ENCODE peak calls at places on chromosomes 12 and 14, in four cellular contexts. D is GM12878, M is fibroblast of lung, Z is H9. A is an unnamed sample.

GRCh38 chr14:103189481-103190470 is 66.5 kb downstream of the TNFAIP2 start:
- DNase-seq in D (no peak), M (no peak), Z (no peak), A (no peak)

GRCh38 chr12:121087467-121088207 is 45.0 kb upstream of the P2RX7 start:
- DNase-seq in D (no peak), M (no peak), Z (no peak), A (no peak)

GRCh38 chr14:51167587-51168219 is 72.3 kb upstream of the TMX1 start:
- DNase-seq in D (no peak), M (peak), Z (no peak), A (no peak)

GRCh38 chr12:92675092-92675865 is 27.5 kb upstream of the PLEKHG7 start:
- DNase-seq in D (no peak), M (no peak), Z (no peak), A (no peak)

GRCh38 chr12:95571369-95571768 is 20.1 kb upstream of the USP44 start:
- DNase-seq in D (no peak), M (no peak), Z (no peak), A (no peak)

GRCh38 chr12:109020136-109020535 is 732 bp downstream of the SVOP start:
- DNase-seq in D (no peak), M (no peak), Z (no peak), A (no peak)

GRCh38 chr14:99675951-99676350 is 8.1 kb upstream of the CYP46A1 start:
- DNase-seq in D (no peak), M (no peak), Z (no peak), A (no peak)

GRCh38 chr12:12890815-12891645 is at the start of gene GPRC5A:
- DNase-seq in D (no peak), M (peak), Z (peak), A (peak)

GRCh38 chr12:64736771-64737170 is 22.4 kb downstream of the GNS start:
- DNase-seq in D (no peak), M (no peak), Z (no peak), A (no peak)

GRCh38 chr14:72463291-72463866 is 430.5 kb downstream of the DPF3 start:
- DNase-seq in D (no peak), M (no peak), Z (no peak), A (no peak)

GRCh38 chr14:55600784-55601561 is 21.0 kb downstream of the KTN1 start:
- DNase-seq in D (no peak), M (peak), Z (no peak), A (peak)

GRCh38 chr14:22829661-22830328 is at the start of gene MRPL52:
- DNase-seq in D (no peak), M (peak), Z (peak), A (peak)

GRCh38 chr12:51814311-51815088 is 34.0 kb downstream of the FIGNL2 start:
- DNase-seq in D (no peak), M (peak), Z (peak), A (peak)

GRCh38 chr12:77407951-77408350 is 342.6 kb upstream of the E2F7 start:
- DNase-seq in D (no peak), M (no peak), Z (no peak), A (no peak)

GRCh38 chr12:24595652-24596235 is 353.2 kb downstream of the BCAT1 start:
- DNase-seq in D (no peak), M (peak), Z (no peak), A (no peak)

GRCh38 chr14:85466678-85467077 is 63.3 kb upstream of the FLRT2 start:
- DNase-seq in D (no peak), M (no peak), Z (no peak), A (peak)

GRCh38 chr12:106139422-106140141 is 828 bp upstream of the NUAK1 start:
- DNase-seq in D (no peak), M (peak), Z (peak), A (peak)

GRCh38 chr12:45666452-45667215 is 62.9 kb upstream of the ARID2 start:
- DNase-seq in D (no peak), M (no peak), Z (no peak), A (no peak)

GRCh38 chr12:107844312-107844921 is 69.9 kb downstream of the ASCL4 start:
- DNase-seq in D (no peak), M (no peak), Z (peak), A (no peak)

GRCh38 chr12:64054156-64054555 is 167.9 kb downstream of the KICS2 start:
- DNase-seq in D (no peak), M (no peak), Z (no peak), A (no peak)

GRCh38 chr12:49089831-49090773 is 4.5 kb downstream of the DHH start:
- DNase-seq in D (no peak), M (peak), Z (peak), A (peak)

GRCh38 chr14:96745500-96746051 is 51.6 kb upstream of the VRK1 start:
- DNase-seq in D (no peak), M (no peak), Z (no peak), A (no peak)

GRCh38 chr12:93773122-93773871 is 96.1 kb downstream of the CRADD start:
- DNase-seq in D (no peak), M (peak), Z (no peak), A (no peak)

GRCh38 chr14:46352876-46353275 is 298.7 kb downstream of the RPL10L start:
- DNase-seq in D (no peak), M (no peak), Z (no peak), A (no peak)

GRCh38 chr14:47921133-47921532 is 245.7 kb upstream of the MDGA2 start:
- DNase-seq in D (no peak), M (no peak), Z (no peak), A (no peak)

GRCh38 chr12:3469711-3470110 is 21.3 kb upstream of the PRMT8 start:
- DNase-seq in D (no peak), M (no peak), Z (no peak), A (no peak)

GRCh38 chr12:3461391-3461790 is 29.6 kb upstream of the PRMT8 start:
- DNase-seq in D (no peak), M (no peak), Z (peak), A (no peak)

GRCh38 chr12:3468329-3468728 is 22.7 kb upstream of the PRMT8 start:
- DNase-seq in D (no peak), M (no peak), Z (no peak), A (no peak)

GRCh38 chr12:3464561-3464960 is 26.4 kb upstream of the PRMT8 start:
- DNase-seq in D (no peak), M (no peak), Z (no peak), A (no peak)

GRCh38 chr12:3463927-3464326 is 27.1 kb upstream of the PRMT8 start:
- DNase-seq in D (no peak), M (no peak), Z (no peak), A (no peak)
- H2AFZ ChIP-seq in D (no peak), M (no peak), Z (no peak), A (no peak)

GRCh38 chr12:6360578-6361490 is 14.5 kb downstream of the SCNN1A start:
- DNase-seq in D (no peak), M (peak), Z (no peak), A (no peak)

GRCh38 chr12:6362383-6362782 is 13.0 kb downstream of the SCNN1A start:
- DNase-seq in D (no peak), M (no peak), Z (no peak), A (no peak)

GRCh38 chr12:6363010-6363329 is 12.4 kb downstream of the SCNN1A start:
- DNase-seq in D (no peak), M (no peak), Z (no peak), A (no peak)

GRCh38 chr12:6363330-6364036 is 11.9 kb downstream of the SCNN1A start:
- DNase-seq in D (no peak), M (peak), Z (peak), A (peak)

DNA sequence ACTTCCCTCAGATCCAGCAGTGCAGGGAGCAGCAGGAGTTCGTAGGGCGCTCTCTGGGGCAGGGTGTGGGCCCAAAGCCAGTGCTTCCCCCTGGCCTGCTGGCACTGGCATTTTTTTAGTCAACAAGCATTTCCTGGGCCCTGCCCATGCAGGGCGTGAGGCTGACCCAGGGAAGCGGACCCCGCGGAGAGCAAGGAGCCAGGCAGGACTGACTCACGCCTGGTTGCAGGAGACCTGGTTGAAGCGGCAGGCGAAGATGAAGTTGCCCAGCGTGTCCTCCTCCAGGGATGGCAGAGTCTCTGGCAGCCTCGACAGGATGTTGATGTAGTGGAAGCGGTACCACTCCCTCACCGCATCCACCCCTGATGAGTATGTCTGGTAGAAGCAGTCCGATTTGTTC is 13.5 kb downstream of the SCNN1A start:
- DNase-seq in D (no peak), M (peak), Z (peak), A (peak)
- H3K27ac ChIP-seq in D (no peak), M (no peak), Z (no peak), A (no peak)

DNA sequence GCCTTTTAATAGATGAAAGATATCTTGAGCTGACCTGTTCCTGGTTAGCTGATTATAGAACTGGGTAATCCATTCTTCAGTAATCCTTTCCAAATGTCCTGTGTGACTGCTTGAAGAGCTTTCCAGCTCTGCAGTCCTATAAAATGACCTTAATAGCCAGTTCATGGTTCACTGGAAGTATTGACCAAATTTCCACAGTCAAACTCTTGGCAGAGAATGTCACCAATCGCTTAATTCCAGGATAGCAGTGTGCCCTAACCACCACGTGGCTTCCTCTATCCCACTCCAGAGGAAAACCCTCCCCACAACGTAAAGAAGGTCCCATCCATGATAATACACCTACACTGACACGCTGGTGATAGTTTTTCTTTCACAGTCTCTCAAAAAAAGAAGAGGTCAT is 17.4 kb downstream of the PRKAB1 start:
- DNase-seq in D (no peak), M (no peak), Z (no peak), A (no peak)
- H2AFZ ChIP-seq in D (no peak), M (no peak), Z (no peak), A (no peak)

GRCh38 chr12:117064596-117064995 is 34.6 kb downstream of the TESC start:
- DNase-seq in D (no peak), M (no peak), Z (no peak), A (no peak)

GRCh38 chr12:117068492-117068891 is 30.7 kb downstream of the TESC start:
- DNase-seq in D (no peak), M (no peak), Z (no peak), A (no peak)

GRCh38 chr12:117067638-117068037 is 31.6 kb downstream of the TESC start:
- DNase-seq in D (no peak), M (no peak), Z (no peak), A (no peak)

GRCh38 chr12:117069126-117069788 is 30.0 kb downstream of the TESC start:
- DNase-seq in D (no peak), M (no peak), Z (no peak), A (no peak)

DNA sequence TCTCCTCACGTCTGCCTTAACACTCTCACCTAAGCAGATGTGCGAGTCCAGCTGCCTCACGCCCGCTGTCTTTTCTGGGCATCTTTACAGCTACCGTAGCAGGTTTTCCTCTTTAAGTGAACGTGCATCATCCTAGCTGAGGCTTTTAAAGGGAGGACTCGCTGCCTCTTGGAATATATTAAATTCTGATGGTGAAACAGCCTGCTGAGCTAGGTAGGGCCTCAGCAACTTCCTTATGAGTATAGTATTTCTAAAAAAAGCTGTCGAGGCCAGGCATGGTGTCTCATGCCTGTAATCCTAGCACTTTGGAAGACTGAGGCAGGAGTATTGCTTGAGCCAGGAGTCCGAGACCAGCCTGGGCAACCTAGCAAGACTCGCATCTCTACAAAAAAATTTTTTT is 32.2 kb downstream of the TESC start:
- DNase-seq in D (no peak), M (no peak), Z (no peak), A (no peak)
- H3K27ac ChIP-seq in D (no peak), M (no peak), Z (no peak), A (no peak)

DNA sequence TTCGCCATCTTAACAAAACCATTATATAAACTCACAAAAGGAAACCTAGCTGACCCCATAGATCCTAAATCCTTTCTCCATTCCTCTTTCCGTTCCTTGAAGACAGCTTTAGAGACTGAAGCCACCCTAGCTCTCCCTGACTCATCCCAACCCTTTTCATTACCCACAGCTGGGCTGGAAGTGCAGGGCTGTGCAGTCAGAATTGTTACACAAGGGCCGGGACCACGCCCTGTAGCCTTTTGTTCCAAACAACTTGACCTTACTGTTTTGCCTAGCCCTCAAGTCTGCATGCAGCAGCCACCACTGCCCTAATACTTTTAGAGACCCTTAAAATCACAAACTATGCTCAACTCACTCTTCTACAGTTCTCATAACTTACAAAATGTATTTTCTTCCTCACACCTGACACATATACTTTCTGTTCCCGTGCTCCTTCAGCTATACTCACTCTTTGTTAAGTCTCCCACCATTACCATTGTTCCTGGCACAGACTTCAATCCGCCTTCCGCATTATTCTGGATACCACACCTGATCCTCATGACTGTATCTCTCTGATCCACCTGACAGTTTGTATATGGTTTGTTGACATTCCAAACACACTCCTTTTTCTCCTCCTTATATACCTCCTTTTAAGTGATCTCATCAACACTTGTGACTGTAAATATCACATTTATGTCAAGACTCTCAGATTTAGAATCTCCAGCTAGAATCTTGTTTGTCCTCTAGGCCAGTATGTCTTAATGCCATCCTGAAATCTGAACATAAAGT is 208.7 kb downstream of the KITLG start:
- DNase-seq in D (no peak), M (peak), Z (no peak), A (no peak)
- H2AFZ ChIP-seq in D (no peak), M (no peak), Z (no peak), A (no peak)

GRCh38 chr14:101350710-101351109 is 210.6 kb upstream of the DIO3 start:
- DNase-seq in D (no peak), M (no peak), Z (no peak), A (no peak)
- H3K27ac ChIP-seq in D (no peak), M (no peak), Z (no peak), A (no peak)

A was measured in endothelial cell of umbilical vein.